ENCODE peak calls at places on chromosomes 16 and 17, in six cellular contexts. O is naive B cell, S is GM03348, R is AG10803, P is NCI-H2081, L is NCI-H1048. M is an unnamed sample.

GRCh38 chr17:22506231-22506630 is 813.9 kb downstream of the KCNJ18 start:
- DNase-seq in L (no peak), P (no peak), S (no peak), O (no peak), R (no peak), M (no peak)

GRCh38 chr16:46832757-46833464 is 1.9 kb upstream of the C16orf87 start:
- DNase-seq in S (no peak), R (no peak), P (no peak), O (no peak), L (no peak), M (no peak)

GRCh38 chr17:57273471-57273870 is 17.1 kb downstream of the MSI2 start:
- DNase-seq in S (no peak), O (no peak), L (no peak), R (no peak), P (no peak), M (no peak)

GRCh38 chr17:64411999-64412771 is 21.5 kb upstream of the PECAM1 start:
- DNase-seq in O (peak; percentile 70), P (no peak), S (peak; percentile 47), R (peak; percentile 13), L (no peak), M (peak; percentile 66)

GRCh38 chr16:89291776-89292175 is 74.3 kb downstream of the ZNF778 start:
- DNase-seq in L (no peak), P (no peak), O (no peak), S (no peak), R (no peak), M (no peak)

GRCh38 chr17:57645950-57646686 is 99.0 kb downstream of the CCDC182 start:
- DNase-seq in O (no peak), L (no peak), P (no peak), R (no peak), S (no peak), M (no peak)

GRCh38 chr16:12217341-12217740 is 240.8 kb downstream of the SNX29 start:
- DNase-seq in R (no peak), O (no peak), P (no peak), L (no peak), S (no peak), M (no peak)

GRCh38 chr17:83036666-83037065 is 42.7 kb upstream of the METRNL start:
- DNase-seq in O (no peak), R (no peak), S (no peak), L (no peak), P (no peak), M (no peak)

GRCh38 chr16:83365166-83365565 is 442.6 kb upstream of the HSBP1 start:
- DNase-seq in R (peak; percentile 48), P (no peak), O (no peak), L (no peak), S (peak; percentile 11), M (no peak)

GRCh38 chr17:79306688-79307323 is 232.2 kb downstream of the ENGASE start:
- DNase-seq in S (no peak), P (peak; percentile 35), R (no peak), O (no peak), L (no peak), M (no peak)

GRCh38 chr16:15572329-15573001 is 70.5 kb downstream of the MARF1 start:
- DNase-seq in S (peak; percentile 76), R (peak; percentile 93), O (no peak), L (no peak), P (no peak), M (no peak)

GRCh38 chr16:90046971-90047713 is 27.9 kb upstream of the DBNDD1 start:
- DNase-seq in P (no peak), S (peak; percentile 77), R (peak; percentile 34), L (no peak), O (no peak), M (no peak)

GRCh38 chr17:36198831-36199465 is 2.4 kb upstream of the CCL3L1 start:
- DNase-seq in S (no peak), L (no peak), O (peak; percentile 31), R (no peak), P (no peak), M (no peak)

GRCh38 chr17:9434502-9435113 is 141.0 kb downstream of the STX8 start:
- DNase-seq in P (no peak), O (no peak), S (no peak), R (no peak), L (no peak), M (no peak)

GRCh38 chr16:86566966-86567700 is 504 bp downstream of the FOXC2 start:
- DNase-seq in L (no peak), P (no peak), O (no peak), R (peak; percentile 60), S (peak; percentile 74), M (no peak)

GRCh38 chr16:9068886-9069285 is 22.6 kb upstream of the HAPSTR1 start:
- DNase-seq in L (no peak), P (no peak), R (no peak), S (no peak), O (no peak), M (no peak)

GRCh38 chr17:28724500-28725165 is 1.4 kb downstream of the TLCD1 start:
- DNase-seq in P (no peak), O (no peak), R (no peak), L (no peak), S (no peak), M (no peak)

GRCh38 chr16:11094075-11094593 is 149.8 kb downstream of the CLEC16A start:
- DNase-seq in R (peak; percentile 44), O (peak; percentile 18), P (no peak), S (no peak), L (no peak), M (no peak)

GRCh38 chr16:31734265-31734664 is 139.3 kb upstream of the ZNF267 start:
- DNase-seq in O (no peak), P (no peak), S (no peak), R (no peak), L (no peak), M (no peak)

GRCh38 chr17:42779942-42780815 is at the start of gene WNK4:
- DNase-seq in O (no peak), P (no peak), L (no peak), R (peak; percentile 22), S (peak; percentile 92), M (no peak)

GRCh38 chr17:79844869-79845600 is 5.8 kb upstream of the CBX4 start:
- DNase-seq in L (no peak), R (no peak), P (peak; percentile 42), O (peak; percentile 64), S (peak; percentile 88), M (no peak)

GRCh38 chr17:78128616-78129384 is at the start of gene TMC6:
- DNase-seq in S (peak; percentile 72), R (no peak), O (peak; percentile 74), P (peak; percentile 69), L (no peak), M (no peak)

M was measured in dorsolateral prefrontal cortex.